ENCODE peak calls at places on chromosomes 6 and 20, in four cellular contexts. One of them, this sample, is unnamed.

GRCh38 chr6:154805288-154805911 is 72.2 kb downstream of the SCAF8 start:
- DNase-seq in H54: no peak
- DNase-seq in ovary: no peak
- DNase-seq in tibial nerve: no peak
- DNase-seq in this sample: no peak

GRCh38 chr20:25304025-25304549 is 56.2 kb downstream of the PYGB start:
- DNase-seq in H54: no peak
- DNase-seq in ovary: no peak
- DNase-seq in tibial nerve: no peak
- DNase-seq in this sample: no peak

GRCh38 chr20:47360489-47361267 is 4.2 kb upstream of the ZMYND8 start:
- DNase-seq in H54: peak
- DNase-seq in ovary: peak
- DNase-seq in tibial nerve: peak
- DNase-seq in this sample: peak

GRCh38 chr6:10033223-10033829 is 381.5 kb downstream of the TFAP2A start:
- DNase-seq in H54: peak
- DNase-seq in ovary: no peak
- DNase-seq in tibial nerve: no peak
- DNase-seq in this sample: no peak

GRCh38 chr6:75275067-75275466 is 9.5 kb downstream of the TMEM30A start:
- DNase-seq in H54: no peak
- DNase-seq in ovary: no peak
- DNase-seq in tibial nerve: no peak
- DNase-seq in this sample: no peak

GRCh38 chr6:163771180-163771579 is 356.7 kb downstream of the QKI start:
- DNase-seq in H54: no peak
- DNase-seq in ovary: no peak
- DNase-seq in tibial nerve: no peak
- DNase-seq in this sample: no peak

GRCh38 chr6:42984924-42985475 is 630 bp downstream of the PPP2R5D start:
- DNase-seq in H54: no peak
- DNase-seq in ovary: no peak
- DNase-seq in tibial nerve: no peak
- DNase-seq in this sample: no peak

GRCh38 chr6:106360410-106360988 is at the start of gene CRYBG1:
- DNase-seq in H54: peak
- DNase-seq in ovary: peak
- DNase-seq in tibial nerve: no peak
- DNase-seq in this sample: peak

GRCh38 chr6:144883915-144884314 is 598.8 kb downstream of the UTRN start:
- DNase-seq in H54: no peak
- DNase-seq in ovary: no peak
- DNase-seq in tibial nerve: no peak
- DNase-seq in this sample: no peak

GRCh38 chr6:138545621-138545980 is 46.3 kb upstream of the NHSL1 start:
- DNase-seq in H54: no peak
- DNase-seq in ovary: peak
- DNase-seq in tibial nerve: peak
- DNase-seq in this sample: peak

GRCh38 chr6:142946181-142946923 is 1.4 kb upstream of the HIVEP2 start:
- DNase-seq in H54: peak
- DNase-seq in ovary: peak
- DNase-seq in tibial nerve: peak
- DNase-seq in this sample: peak
- TF ChIP-seq POLR2A in H54: peak
- TF ChIP-seq POLR2A in ovary: peak
- TF ChIP-seq POLR2A in tibial nerve: peak
- TF ChIP-seq POLR2A in this sample: no peak

DNA sequence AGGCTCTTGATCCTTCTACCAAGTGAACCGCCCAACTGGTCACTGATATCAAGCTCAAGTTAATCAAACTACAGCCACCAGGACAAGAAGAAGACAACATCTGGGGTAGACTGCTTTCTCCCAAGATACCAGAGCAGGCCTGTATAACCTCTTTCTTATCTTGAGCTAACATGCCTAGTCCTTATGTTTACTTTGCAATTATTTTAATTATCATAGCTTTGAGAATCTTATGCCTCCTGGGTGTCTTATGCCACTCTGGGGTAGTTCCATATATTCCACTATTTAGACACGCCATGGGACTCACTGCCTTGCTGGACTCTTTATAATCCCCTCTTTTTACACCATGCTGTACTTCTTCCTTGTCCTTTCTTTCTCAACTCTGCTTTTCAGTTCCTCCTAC is 41.5 kb upstream of the ECI2 start:
- DNase-seq in H54: no peak
- DNase-seq in ovary: no peak
- DNase-seq in tibial nerve: no peak
- DNase-seq in this sample: no peak
- TF ChIP-seq POLR2A in H54: no peak
- TF ChIP-seq POLR2A in ovary: no peak
- TF ChIP-seq POLR2A in tibial nerve: no peak
- TF ChIP-seq POLR2A in this sample: no peak

GRCh38 chr20:57195023-57195758 is 71.2 kb downstream of the BMP7 start:
- DNase-seq in H54: no peak
- DNase-seq in ovary: no peak
- DNase-seq in tibial nerve: no peak
- DNase-seq in this sample: peak
- TF ChIP-seq POLR2A in H54: no peak
- TF ChIP-seq POLR2A in ovary: no peak
- TF ChIP-seq POLR2A in tibial nerve: no peak
- TF ChIP-seq POLR2A in this sample: no peak

GRCh38 chr6:28161410-28162079 is 19.9 kb downstream of the ZKSCAN8 start:
- DNase-seq in H54: peak
- DNase-seq in ovary: peak
- DNase-seq in tibial nerve: peak
- DNase-seq in this sample: peak
- TF ChIP-seq POLR2A in H54: peak
- TF ChIP-seq POLR2A in ovary: no peak
- TF ChIP-seq POLR2A in tibial nerve: no peak
- TF ChIP-seq POLR2A in this sample: no peak

GRCh38 chr20:31547017-31547675 is 32.9 kb downstream of the HM13 start:
- DNase-seq in H54: no peak
- DNase-seq in ovary: peak
- DNase-seq in tibial nerve: peak
- DNase-seq in this sample: peak
- TF ChIP-seq POLR2A in H54: peak
- TF ChIP-seq POLR2A in ovary: peak
- TF ChIP-seq POLR2A in tibial nerve: peak
- TF ChIP-seq POLR2A in this sample: no peak

DNA sequence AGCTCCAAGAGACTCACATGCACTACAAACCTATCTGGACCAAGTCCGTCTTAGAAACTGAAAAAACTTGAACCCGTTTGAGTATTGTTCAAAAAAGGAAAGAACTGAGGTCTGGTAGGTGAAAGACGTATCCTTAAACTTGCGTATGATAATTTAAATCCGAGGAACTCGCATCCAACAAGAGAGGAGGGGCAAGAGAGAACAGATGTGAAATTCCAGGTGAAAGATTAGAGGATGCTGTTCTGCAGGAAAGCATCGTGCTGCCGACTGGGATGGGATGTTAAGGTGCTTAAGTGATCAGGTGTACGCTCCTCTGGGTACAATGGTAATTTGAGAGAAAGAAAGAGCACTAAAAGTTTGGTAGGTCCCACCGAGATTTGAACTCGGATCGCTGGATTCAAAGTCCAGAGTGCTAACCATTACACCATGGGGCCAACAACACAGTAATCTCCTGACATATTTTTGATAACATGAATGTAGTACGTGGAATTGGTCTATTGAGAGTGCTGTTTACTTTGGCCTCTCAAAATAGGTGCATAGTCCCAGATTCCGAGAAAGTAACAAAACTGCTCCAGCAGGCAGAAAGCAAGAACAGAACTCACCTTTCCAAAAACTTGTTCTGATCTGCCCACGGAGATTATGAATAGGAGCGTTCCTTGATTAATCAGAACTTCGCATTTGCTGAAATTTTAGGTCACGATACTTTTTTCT is 53.5 kb upstream of the BTN3A2 start:
- DNase-seq in H54: no peak
- DNase-seq in ovary: peak
- DNase-seq in tibial nerve: no peak
- DNase-seq in this sample: peak
- TF ChIP-seq POLR2A in H54: no peak
- TF ChIP-seq POLR2A in ovary: no peak
- TF ChIP-seq POLR2A in tibial nerve: no peak
- TF ChIP-seq POLR2A in this sample: no peak

DNA sequence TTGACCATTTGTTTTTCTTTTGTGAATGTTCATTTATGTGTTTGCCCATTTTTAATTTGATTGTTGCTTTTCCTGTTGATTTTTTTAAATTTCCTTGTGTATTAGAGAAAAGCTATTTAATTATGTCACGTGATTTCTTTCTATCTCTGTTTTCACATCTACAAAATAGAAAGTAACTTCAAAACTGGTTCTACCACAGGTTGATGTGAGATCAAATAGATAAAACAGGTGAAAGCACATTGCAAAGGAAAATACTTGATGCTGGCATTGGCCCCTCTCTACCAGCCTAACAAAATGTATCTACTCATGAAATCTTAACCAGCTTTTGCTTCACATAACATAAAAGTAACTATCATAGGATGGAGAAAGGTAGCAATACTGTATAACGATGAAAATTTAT is 129.2 kb downstream of the TMEM242 start:
- DNase-seq in H54: no peak
- DNase-seq in ovary: no peak
- DNase-seq in tibial nerve: no peak
- DNase-seq in this sample: no peak
- TF ChIP-seq POLR2A in H54: no peak
- TF ChIP-seq POLR2A in ovary: no peak
- TF ChIP-seq POLR2A in tibial nerve: no peak
- TF ChIP-seq POLR2A in this sample: no peak

DNA sequence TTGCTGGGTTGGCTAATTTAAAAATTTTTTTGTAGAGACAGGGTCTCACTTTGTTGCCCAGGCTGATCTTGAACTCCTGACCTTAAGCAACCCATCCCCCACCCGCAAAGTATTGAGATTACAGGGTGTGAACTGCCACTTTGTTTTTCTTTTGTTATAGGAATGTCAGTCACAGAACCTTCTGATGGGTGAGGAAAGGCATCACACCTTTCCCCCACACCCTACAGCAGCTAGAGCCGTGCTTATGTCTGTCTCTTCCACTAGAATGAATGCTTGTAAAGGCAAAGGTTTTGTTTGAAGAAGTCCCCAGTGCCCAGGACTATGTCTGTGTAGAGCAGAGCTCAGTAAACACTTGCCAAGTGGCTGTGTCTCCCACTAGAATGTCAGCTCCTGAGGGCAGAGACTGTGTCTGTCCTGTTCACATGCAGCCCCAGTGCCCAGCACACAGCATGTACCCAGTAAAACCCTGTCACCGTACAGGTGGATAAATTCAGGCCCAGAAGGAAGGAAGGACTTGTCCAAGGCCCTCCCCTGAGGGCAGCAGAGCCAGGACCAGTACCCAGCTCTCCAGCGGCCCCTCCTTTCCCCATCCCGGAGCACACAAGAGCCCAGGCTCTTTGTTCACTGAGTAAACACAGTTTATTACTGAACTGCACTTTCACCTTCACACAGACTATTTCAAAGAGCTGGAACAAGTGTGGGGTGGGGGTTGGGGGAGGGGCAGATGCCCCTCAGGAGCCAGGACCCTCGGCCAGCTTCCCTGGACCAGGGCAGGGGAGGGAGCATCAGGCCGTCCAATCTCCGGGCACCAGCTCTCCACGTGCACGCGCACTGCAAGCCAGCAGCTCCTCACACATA is 26.4 kb downstream of the COX4I2 start:
- DNase-seq in H54: no peak
- DNase-seq in ovary: no peak
- DNase-seq in tibial nerve: no peak
- DNase-seq in this sample: no peak
- TF ChIP-seq POLR2A in H54: no peak
- TF ChIP-seq POLR2A in ovary: no peak
- TF ChIP-seq POLR2A in tibial nerve: no peak
- TF ChIP-seq POLR2A in this sample: no peak